ENCODE peak calls at places on chromosome 2, in six cellular contexts. Z is stomach, E is sigmoid colon, X is transverse colon, G is suprapubic skin, N is ovary. U is an unnamed sample.

GRCh38 chr2:187581125-187581896 is 27.1 kb upstream of the TFPI start:
- DNase-seq in Z (no peak), E (no peak), X (no peak), G (no peak), N (no peak), U (peak)

GRCh38 chr2:134836986-134837385 is 1.4 kb upstream of the ACMSD start:
- DNase-seq in Z (no peak), E (no peak), X (no peak), G (no peak), N (no peak), U (no peak)

GRCh38 chr2:18265614-18266013 is 294.8 kb downstream of the RDH14 start:
- DNase-seq in Z (no peak), E (no peak), X (no peak), G (no peak), N (no peak), U (no peak)

GRCh38 chr2:61421611-61422010 is 49.3 kb downstream of the USP34 start:
- DNase-seq in Z (no peak), E (no peak), X (no peak), G (no peak), N (no peak), U (no peak)

GRCh38 chr2:23824777-23825212 is 102.1 kb downstream of the ATAD2B start:
- DNase-seq in Z (no peak), E (no peak), X (no peak), G (no peak), N (no peak), U (no peak)

GRCh38 chr2:95276888-95277245 is 2.6 kb downstream of the PROM2 start:
- DNase-seq in Z (no peak), E (peak), X (no peak), G (peak), N (no peak), U (no peak)

GRCh38 chr2:10547663-10548384 is 99.7 kb upstream of the ODC1 start:
- DNase-seq in Z (no peak), E (no peak), X (no peak), G (no peak), N (no peak), U (no peak)

GRCh38 chr2:168773128-168773527 is 29.3 kb upstream of the NOSTRIN start:
- DNase-seq in Z (no peak), E (no peak), X (no peak), G (no peak), N (no peak), U (no peak)

DNA sequence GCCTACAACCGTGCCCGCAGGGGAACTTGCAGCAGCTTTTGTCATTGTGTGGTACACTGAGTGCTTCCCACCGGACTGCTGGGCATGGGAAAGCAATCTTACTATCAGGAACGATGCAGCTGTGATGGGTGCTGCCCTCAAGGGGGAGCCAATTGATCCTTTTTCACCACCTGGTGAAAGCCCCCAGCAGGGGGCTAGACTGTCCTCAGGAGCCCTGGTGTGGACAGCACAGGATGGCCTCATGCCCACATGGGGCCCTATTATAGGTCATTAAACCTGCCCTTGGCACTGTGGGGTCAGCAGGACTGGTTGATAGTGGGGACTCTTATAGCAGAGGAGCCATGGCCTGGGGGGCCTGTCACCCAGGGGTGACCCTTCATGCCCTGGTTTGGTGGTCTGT is 172.2 kb downstream of the GLI2 start:
- DNase-seq in Z (no peak), E (no peak), X (no peak), G (no peak), N (no peak), U (no peak)
- TF ChIP-seq CTCF in Z (no peak), E (no peak), X (no peak), G (no peak), N (no peak), U (no peak)

DNA sequence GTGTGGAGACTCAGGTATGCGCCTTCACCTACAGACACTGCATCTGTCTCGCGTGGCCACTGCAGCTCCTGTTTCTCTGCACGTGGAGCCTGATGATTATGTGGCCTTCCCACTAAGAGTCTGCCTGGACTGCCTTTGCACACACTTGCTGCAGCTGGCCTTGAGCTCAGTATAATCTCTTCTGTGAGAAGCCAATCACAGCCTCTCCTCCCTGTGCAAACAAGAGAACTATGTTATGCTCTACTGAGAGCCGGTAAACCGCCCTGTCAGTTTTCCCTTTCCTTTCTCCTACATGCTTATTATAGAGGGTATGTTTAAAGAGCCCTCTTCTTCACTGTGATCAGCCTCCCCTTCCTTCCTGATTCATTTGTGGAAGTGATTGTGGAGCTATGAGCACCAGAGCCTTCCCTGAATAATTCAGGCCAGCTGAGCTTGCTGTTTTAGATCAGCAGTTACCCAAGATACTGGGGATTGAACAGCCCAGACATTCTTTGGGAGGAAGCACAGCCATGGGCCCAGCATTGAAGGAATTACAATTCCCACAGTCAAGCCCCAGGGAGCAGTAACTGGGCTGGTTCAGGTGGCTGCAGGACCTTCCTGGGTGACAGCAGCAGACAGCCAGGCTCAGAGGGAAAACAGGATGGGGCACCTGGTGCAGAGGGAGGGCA is 3.7 kb upstream of the TGFA start:
- DNase-seq in Z (peak), E (no peak), X (peak), G (no peak), N (no peak), U (no peak)
- TF ChIP-seq POLR2A in Z (no peak), E (no peak), X (peak), G (no peak), N (no peak), U (no peak)

DNA sequence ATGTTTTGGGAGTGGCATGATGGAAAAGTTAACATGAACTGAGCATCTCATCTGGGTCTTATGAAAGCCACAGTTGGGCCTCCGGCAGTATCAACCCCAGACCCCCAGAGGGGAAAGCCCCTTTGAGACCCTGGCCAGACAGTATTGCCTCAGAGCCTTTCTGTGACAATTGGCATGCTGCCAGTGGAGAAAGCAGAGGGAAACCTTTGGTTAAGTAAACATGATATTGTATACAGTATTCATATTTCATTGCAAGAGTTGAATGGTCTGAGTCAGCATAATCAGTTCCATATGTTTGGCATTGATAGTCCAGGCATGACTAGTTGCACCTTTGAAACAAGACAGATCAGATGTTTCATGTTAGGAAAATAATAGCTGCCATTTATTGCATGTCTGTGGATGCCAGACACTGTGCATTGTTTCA is 20.0 kb downstream of the MERTK start:
- DNase-seq in Z (no peak), E (no peak), X (no peak), G (no peak), N (no peak), U (no peak)
- TF ChIP-seq EP300 in Z (no peak), E (no peak), X (no peak), G (no peak), N (no peak), U (no peak)

GRCh38 chr2:230330206-230330605 is 3.2 kb downstream of the SP140L start:
- DNase-seq in Z (no peak), E (no peak), X (no peak), G (no peak), N (no peak), U (no peak)

GRCh38 chr2:230328155-230328458 is 1.1 kb downstream of the SP140L start:
- DNase-seq in Z (no peak), E (no peak), X (no peak), G (no peak), N (no peak), U (no peak)

GRCh38 chr2:230326453-230327417 is at the start of gene SP140L:
- DNase-seq in Z (peak), E (peak), X (peak), G (no peak), N (peak), U (peak)

GRCh38 chr2:230327418-230328154 is 593 bp downstream of the SP140L start:
- DNase-seq in Z (no peak), E (no peak), X (peak), G (no peak), N (no peak), U (no peak)

DNA sequence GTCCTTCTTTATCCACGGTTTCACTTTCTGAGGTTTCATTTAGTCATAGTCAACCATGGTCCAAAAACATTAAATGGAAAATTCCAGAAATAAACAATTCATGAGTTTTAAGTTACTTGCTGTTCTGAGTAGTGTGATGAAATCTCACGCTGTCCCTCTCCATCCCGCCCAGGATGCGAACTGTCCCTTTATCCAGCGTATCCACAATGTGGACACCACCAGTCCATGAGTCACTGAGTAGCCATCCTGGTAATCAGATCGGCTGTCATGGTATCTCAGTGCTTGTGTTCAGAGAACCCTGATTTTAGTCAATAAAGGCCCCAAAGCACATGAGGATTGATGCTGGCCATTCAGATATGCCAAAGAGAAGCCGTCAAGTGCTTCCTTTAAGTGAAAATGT is 3.7 kb downstream of the SP140L start:
- DNase-seq in Z (no peak), E (no peak), X (no peak), G (no peak), N (no peak), U (no peak)
- TF ChIP-seq CTCF in Z (no peak), E (no peak), X (no peak), G (no peak), N (no peak), U (no peak)

GRCh38 chr2:12717988-12718661 is 1.4 kb downstream of the TRIB2 start:
- DNase-seq in Z (peak), E (peak), X (no peak), G (no peak), N (peak), U (no peak)

GRCh38 chr2:12716250-12717190 is at the start of gene TRIB2:
- DNase-seq in Z (peak), E (peak), X (peak), G (peak), N (peak), U (peak)

GRCh38 chr2:12718662-12719399 is 2.1 kb downstream of the TRIB2 start:
- DNase-seq in Z (no peak), E (no peak), X (no peak), G (no peak), N (no peak), U (no peak)

GRCh38 chr2:12715878-12716249 is 872 bp upstream of the TRIB2 start:
- DNase-seq in Z (peak), E (peak), X (peak), G (peak), N (peak), U (no peak)

DNA sequence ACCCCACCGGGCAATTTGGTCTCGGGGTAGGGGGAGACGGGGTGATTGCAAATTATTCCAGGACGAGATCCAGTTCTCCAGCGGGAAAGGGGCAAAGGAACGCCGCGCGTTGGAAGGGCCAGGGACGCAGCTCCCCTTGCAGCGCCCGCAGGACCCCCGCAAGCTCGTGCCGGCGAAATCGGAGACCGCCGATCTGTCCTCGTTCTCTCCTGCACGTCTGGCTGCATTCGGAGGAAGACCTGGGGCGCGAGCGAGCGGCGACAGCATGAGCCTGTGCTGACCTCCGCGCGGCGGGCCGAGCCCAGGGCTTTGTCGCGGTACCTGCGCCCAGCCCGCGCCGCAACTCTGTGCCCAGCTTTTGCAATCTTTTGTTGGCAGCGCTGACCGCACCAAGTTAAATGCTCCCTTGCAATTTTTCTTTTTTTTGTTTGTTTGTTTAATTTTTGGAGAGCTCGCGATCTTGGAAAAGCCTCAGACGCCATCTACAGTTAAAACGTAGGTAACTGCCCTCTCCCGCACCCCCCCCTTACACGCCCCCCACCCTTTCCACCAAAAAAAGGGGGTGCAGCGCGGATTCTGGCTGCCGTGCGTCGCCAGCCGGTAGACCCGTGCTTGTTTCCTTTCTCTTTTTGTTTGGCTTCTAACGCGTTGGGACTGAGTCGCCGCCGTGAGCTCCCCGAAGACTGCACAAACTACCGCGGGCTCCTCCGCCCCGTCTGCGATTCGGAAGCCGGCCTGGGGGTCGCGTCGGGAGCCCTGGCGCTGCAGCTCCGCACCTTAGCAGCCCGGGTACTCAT is 653 bp downstream of the TRIB2 start:
- DNase-seq in Z (peak), E (peak), X (peak), G (no peak), N (peak), U (peak)
- TF ChIP-seq POLR2A in Z (peak), E (no peak), X (peak), G (no peak), N (no peak), U (peak)

DNA sequence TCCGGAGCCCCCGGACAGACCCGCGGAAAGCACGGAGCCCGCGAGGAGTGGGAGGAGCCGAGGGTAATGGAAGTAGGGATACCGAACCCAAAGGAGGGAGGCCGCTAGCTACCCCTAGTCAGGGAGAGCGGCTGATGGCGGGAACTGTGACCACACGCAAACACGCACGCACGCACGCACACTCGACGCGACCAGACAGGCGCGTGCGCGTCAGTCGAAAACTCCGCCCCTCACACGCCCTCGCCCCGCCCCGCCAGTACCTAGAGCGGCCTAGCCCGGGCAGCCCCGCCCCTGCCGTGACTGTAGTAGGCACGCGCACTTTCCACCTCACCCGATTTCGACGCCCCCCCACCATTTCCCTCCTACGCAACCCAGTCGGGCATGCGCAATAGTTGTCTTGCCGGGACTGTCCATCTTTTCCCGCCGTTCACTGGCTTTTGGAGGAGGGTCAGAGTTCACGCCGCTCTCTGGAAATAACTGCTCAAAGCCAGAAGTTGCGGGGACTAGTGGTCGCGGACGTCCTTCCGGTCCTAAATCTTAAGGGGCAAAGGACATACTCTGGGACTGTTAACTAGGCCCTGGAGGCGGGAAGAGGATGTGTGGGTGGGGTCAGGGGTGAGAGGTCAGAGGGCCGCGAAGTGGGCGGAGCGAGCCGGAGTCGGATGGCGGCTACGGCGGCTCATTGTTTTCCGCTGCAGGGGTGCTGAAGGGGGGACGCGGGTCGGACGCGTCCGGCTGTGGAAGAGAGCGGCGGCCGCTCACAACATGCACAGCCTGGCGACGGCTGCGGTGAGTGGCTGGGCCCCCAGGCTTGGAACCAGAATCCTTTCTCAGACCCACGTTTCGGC is at the start of the genes CNOT9 and USP37:
- DNase-seq in Z (peak), E (peak), X (peak), G (peak), N (peak), U (peak)
- TF ChIP-seq EP300 in Z (peak), E (no peak), X (peak), G (peak), N (peak), U (peak)

GRCh38 chr2:33494155-33494779 is 17.8 kb downstream of the RASGRP3 start:
- DNase-seq in Z (no peak), E (no peak), X (no peak), G (no peak), N (no peak), U (no peak)

GRCh38 chr2:33489835-33490431 is 13.5 kb downstream of the RASGRP3 start:
- DNase-seq in Z (no peak), E (no peak), X (no peak), G (no peak), N (no peak), U (no peak)

GRCh38 chr2:33494877-33495641 is 18.6 kb downstream of the RASGRP3 start:
- DNase-seq in Z (no peak), E (no peak), X (no peak), G (no peak), N (no peak), U (no peak)

GRCh38 chr2:33491685-33492084 is 15.2 kb downstream of the RASGRP3 start:
- DNase-seq in Z (no peak), E (no peak), X (no peak), G (no peak), N (no peak), U (no peak)

GRCh38 chr2:33492735-33493134 is 16.3 kb downstream of the RASGRP3 start:
- DNase-seq in Z (no peak), E (no peak), X (no peak), G (no peak), N (no peak), U (no peak)
- TF ChIP-seq CTCF in Z (no peak), E (no peak), X (no peak), G (no peak), N (no peak), U (no peak)

U was measured in tibial nerve.